ENCODE peak calls at places on chromosomes 13 and 19, in ten cellular contexts. X, V, K, I, G, B, N, W, M and L are unnamed samples.
A peak's percentile ranks its signal among the peaks of the same experiment; 100 is the strongest.

GRCh38 chr13:46743191-46743590 is 53.8 kb downstream of the ESD start:
- DNase-seq in B (no peak), M (no peak), N (no peak), W (no peak), I (no peak), G (no peak), X (no peak), K (no peak), V (no peak), L (no peak)

GRCh38 chr19:41224632-41225031 is 5.6 kb downstream of the AXL start:
- DNase-seq in B (no peak), K (no peak), I (no peak), W (no peak), M (no peak), G (no peak), N (no peak), V (no peak), X (no peak), L (no peak)

GRCh38 chr13:27792393-27793218 is at the start of gene GSX1:
- DNase-seq in G (peak; percentile 34), V (peak; percentile 24), B (peak; percentile 16), N (no peak), M (no peak), X (no peak), W (peak; percentile 77), I (peak; percentile 74), K (no peak), L (peak; percentile 43)

GRCh38 chr19:16952046-16952445 is 63.2 kb downstream of the F2RL3 start:
- DNase-seq in G (no peak), W (no peak), K (no peak), X (no peak), V (no peak), M (no peak), I (no peak), N (no peak), B (no peak), L (no peak)

GRCh38 chr19:49430678-49431329 is 5.6 kb downstream of the GFY start:
- DNase-seq in X (no peak), G (peak; percentile 26), B (no peak), K (no peak), I (no peak), N (no peak), V (no peak), W (no peak), M (no peak), L (no peak)

GRCh38 chr13:74128171-74128767 is 5.9 kb downstream of the KLF12 start:
- DNase-seq in M (no peak), B (no peak), G (peak; percentile 54), I (no peak), N (no peak), V (no peak), K (no peak), X (no peak), W (no peak), L (no peak)

GRCh38 chr13:55577847-55578210 is 1562.9 kb upstream of the PRR20A start:
- DNase-seq in N (no peak), X (no peak), G (no peak), K (no peak), I (no peak), W (no peak), V (no peak), M (no peak), B (no peak), L (no peak)

GRCh38 chr19:42540071-42540553 is 11.8 kb upstream of the CEACAM1 start:
- DNase-seq in I (no peak), W (no peak), B (no peak), K (peak; percentile 52), G (no peak), N (no peak), X (no peak), M (peak; percentile 40), V (no peak), L (no peak)

GRCh38 chr13:43780666-43781065 is 6.1 kb downstream of the ENOX1 start:
- DNase-seq in V (no peak), I (no peak), G (no peak), B (no peak), X (no peak), K (no peak), N (no peak), W (no peak), M (no peak), L (no peak)

GRCh38 chr19:5937550-5937949 is 23.5 kb downstream of the CAPS start:
- DNase-seq in X (no peak), M (no peak), B (no peak), G (no peak), V (no peak), N (no peak), W (no peak), I (no peak), K (no peak), L (no peak)

GRCh38 chr19:21022996-21023395 is 2.5 kb downstream of the ZNF430 start:
- DNase-seq in W (no peak), I (no peak), B (no peak), K (no peak), G (no peak), M (no peak), V (no peak), N (no peak), X (no peak), L (no peak)

GRCh38 chr19:4238831-4239230 is 8.0 kb upstream of the YJU2 start:
- DNase-seq in B (no peak), I (no peak), G (no peak), X (no peak), W (no peak), N (no peak), V (no peak), M (no peak), K (no peak), L (no peak)

GRCh38 chr19:15108845-15109767 is 1.9 kb downstream of the SYDE1 start:
- DNase-seq in V (no peak), X (no peak), I (no peak), G (no peak), K (no peak), N (no peak), W (no peak), M (no peak), B (no peak), L (no peak)

GRCh38 chr19:29143183-29143582 is 69.8 kb downstream of the UQCRFS1 start:
- DNase-seq in M (no peak), K (no peak), I (no peak), B (no peak), N (no peak), G (no peak), V (no peak), W (no peak), X (no peak), L (no peak)

GRCh38 chr13:87827479-87827878 is 156.3 kb downstream of the SLITRK5 start:
- DNase-seq in I (no peak), B (no peak), V (no peak), X (no peak), K (no peak), W (no peak), N (no peak), M (no peak), G (peak; percentile 57), L (no peak)

GRCh38 chr19:52170304-52170703 is 1.1 kb downstream of the ZNF836 start:
- DNase-seq in N (no peak), I (no peak), X (no peak), W (no peak), B (no peak), M (no peak), G (no peak), K (no peak), V (no peak), L (no peak)

GRCh38 chr13:51269039-51269438 is 46.8 kb downstream of the FAM124A start:
- DNase-seq in M (no peak), K (no peak), V (no peak), B (no peak), N (no peak), W (no peak), X (no peak), G (no peak), I (no peak), L (no peak)

GRCh38 chr19:42276284-42276683 is 7.2 kb downstream of the CIC start:
- DNase-seq in K (no peak), V (no peak), X (no peak), W (no peak), M (no peak), G (no peak), B (no peak), N (no peak), I (no peak), L (no peak)

GRCh38 chr13:22915442-22916082 is 265.2 kb upstream of the SGCG start:
- DNase-seq in N (no peak), K (no peak), B (no peak), G (no peak), V (peak; percentile 71), M (peak; percentile 82), W (peak; percentile 36), I (peak; percentile 58), X (no peak), L (peak; percentile 62)

GRCh38 chr19:2274937-2275535 is 6.9 kb downstream of the PEAK3 start:
- DNase-seq in I (peak; percentile 66), B (no peak), V (peak; percentile 63), N (no peak), X (peak; percentile 16), K (no peak), G (peak; percentile 67), M (peak; percentile 29), W (peak; percentile 62), L (peak; percentile 74)

GRCh38 chr13:28322256-28322895 is 172.6 kb downstream of the FLT1 start:
- DNase-seq in I (no peak), X (no peak), V (no peak), B (no peak), G (no peak), K (no peak), N (no peak), M (no peak), W (no peak), L (no peak)

GRCh38 chr13:27634231-27634630 is 12.5 kb downstream of the POLR1D start:
- DNase-seq in K (no peak), X (no peak), G (no peak), V (no peak), M (no peak), W (no peak), B (no peak), I (no peak), N (no peak), L (no peak)

GRCh38 chr13:21949818-21950429 is 279.1 kb downstream of the FGF9 start:
- DNase-seq in W (no peak), K (peak; percentile 60), V (no peak), I (no peak), B (no peak), M (peak; percentile 22), N (no peak), X (no peak), G (no peak), L (no peak)

GRCh38 chr13:110639935-110640334 is 24.6 kb downstream of the NAXD start:
- DNase-seq in K (no peak), M (no peak), W (no peak), I (no peak), V (no peak), X (no peak), N (no peak), B (no peak), G (no peak), L (no peak)

GRCh38 chr19:13796301-13797057 is 1.2 kb downstream of the ZSWIM4 start:
- DNase-seq in W (peak; percentile 76), V (no peak), K (no peak), M (no peak), I (no peak), B (no peak), X (no peak), N (peak; percentile 59), G (peak; percentile 96), L (no peak)

GRCh38 chr19:40611096-40611495 is 9.9 kb downstream of the LTBP4 start:
- DNase-seq in I (no peak), V (peak; percentile 11), X (no peak), W (no peak), G (no peak), K (no peak), B (no peak), N (no peak), M (no peak), L (no peak)

GRCh38 chr19:10260141-10260584 is 8.1 kb downstream of the MRPL4 start:
- DNase-seq in G (no peak), X (no peak), W (no peak), B (no peak), N (no peak), K (peak; percentile 86), M (no peak), V (no peak), I (no peak), L (no peak)

GRCh38 chr13:76012091-76012721 is 376.1 kb downstream of the LMO7 start:
- DNase-seq in M (no peak), W (no peak), N (no peak), X (no peak), I (no peak), K (no peak), B (no peak), G (peak; percentile 17), V (no peak), L (no peak)